ENCODE peak calls at places on chromosomes 16 and 17, in seven cellular contexts. O is uterus, K is cardiac muscle cell, J is RWPE2, C is gastrocnemius medialis, W is body of pancreas, R is psoas muscle. A is an unnamed sample.

GRCh38 chr16:69108905-69109252 is 3.4 kb downstream of the HAS3 start:
- DNase-seq in O (no peak), K (no peak), J (no peak), C (no peak), W (no peak), R (no peak), A (no peak)

GRCh38 chr16:50602531-50603205 is 54.5 kb downstream of the NKD1 start:
- DNase-seq in O (no peak), K (no peak), J (no peak), C (no peak), W (peak; percentile 23), R (no peak), A (no peak)

GRCh38 chr16:88316941-88317618 is 65.7 kb upstream of the ZNF469 start:
- DNase-seq in O (no peak), K (no peak), J (no peak), C (no peak), W (no peak), R (no peak), A (no peak)

GRCh38 chr16:77002644-77003043 is 188.3 kb upstream of the MON1B start:
- DNase-seq in O (no peak), K (no peak), J (no peak), C (no peak), W (no peak), R (no peak), A (no peak)

GRCh38 chr17:17484451-17484899 is 7.7 kb downstream of the MED9 start:
- DNase-seq in O (no peak), K (no peak), J (no peak), C (no peak), W (no peak), R (no peak), A (no peak)

GRCh38 chr16:10219742-10220141 is 37.5 kb upstream of the GRIN2A start:
- DNase-seq in O (no peak), K (no peak), J (no peak), C (no peak), W (no peak), R (no peak), A (no peak)

GRCh38 chr16:56767018-56767417 is 37.1 kb downstream of the NUP93 start:
- DNase-seq in O (no peak), K (peak; percentile 72), J (no peak), C (no peak), W (no peak), R (no peak), A (no peak)

GRCh38 chr17:37770631-37771518 is 26.0 kb upstream of the HNF1B start:
- DNase-seq in O (no peak), K (peak; percentile 71), J (no peak), C (no peak), W (peak; percentile 91), R (no peak), A (no peak)

GRCh38 chr17:19561697-19562318 is 28.2 kb downstream of the SLC47A1 start:
- DNase-seq in O (no peak), K (no peak), J (no peak), C (no peak), W (no peak), R (no peak), A (no peak)

GRCh38 chr16:17305694-17306093 is 165.1 kb downstream of the XYLT1 start:
- DNase-seq in O (no peak), K (no peak), J (no peak), C (no peak), W (no peak), R (no peak), A (no peak)

GRCh38 chr17:38459556-38459955 is 31.3 kb downstream of the ARHGAP23 start:
- DNase-seq in O (no peak), K (no peak), J (no peak), C (peak; percentile 22), W (no peak), R (no peak), A (no peak)

GRCh38 chr16:17229766-17230165 is 241.0 kb downstream of the XYLT1 start:
- DNase-seq in O (no peak), K (no peak), J (no peak), C (no peak), W (no peak), R (no peak), A (no peak)

GRCh38 chr17:17467021-17467420 is 9.8 kb upstream of the MED9 start:
- DNase-seq in O (no peak), K (no peak), J (no peak), C (no peak), W (no peak), R (no peak), A (no peak)

GRCh38 chr17:7177954-7178477 is 1.2 kb downstream of the ASGR1 start:
- DNase-seq in O (no peak), K (peak; percentile 29), J (no peak), C (no peak), W (no peak), R (no peak), A (no peak)

GRCh38 chr17:73757324-73757942 is 113.2 kb upstream of the SDK2 start:
- DNase-seq in O (no peak), K (no peak), J (no peak), C (no peak), W (no peak), R (no peak), A (no peak)

GRCh38 chr16:73847090-73847489 is 449.5 kb upstream of the PSMD7 start:
- DNase-seq in O (no peak), K (no peak), J (no peak), C (no peak), W (no peak), R (no peak), A (no peak)
- TF ChIP-seq CTCF in O (no peak), K (no peak), J (no peak), C (no peak), W (no peak), R (no peak), A (no peak)

GRCh38 chr17:63290784-63291183 is 155.3 kb downstream of the CYB561 start:
- DNase-seq in O (no peak), K (no peak), J (no peak), C (no peak), W (no peak), R (no peak), A (no peak)

GRCh38 chr17:63291243-63291642 is 154.9 kb downstream of the CYB561 start:
- DNase-seq in O (no peak), K (no peak), J (no peak), C (no peak), W (no peak), R (no peak), A (no peak)

GRCh38 chr17:63295839-63296590 is 150.1 kb downstream of the CYB561 start:
- DNase-seq in O (no peak), K (no peak), J (no peak), C (no peak), W (no peak), R (no peak), A (no peak)

GRCh38 chr17:63295288-63295687 is 150.8 kb downstream of the CYB561 start:
- DNase-seq in O (no peak), K (no peak), J (no peak), C (no peak), W (no peak), R (no peak), A (no peak)

DNA sequence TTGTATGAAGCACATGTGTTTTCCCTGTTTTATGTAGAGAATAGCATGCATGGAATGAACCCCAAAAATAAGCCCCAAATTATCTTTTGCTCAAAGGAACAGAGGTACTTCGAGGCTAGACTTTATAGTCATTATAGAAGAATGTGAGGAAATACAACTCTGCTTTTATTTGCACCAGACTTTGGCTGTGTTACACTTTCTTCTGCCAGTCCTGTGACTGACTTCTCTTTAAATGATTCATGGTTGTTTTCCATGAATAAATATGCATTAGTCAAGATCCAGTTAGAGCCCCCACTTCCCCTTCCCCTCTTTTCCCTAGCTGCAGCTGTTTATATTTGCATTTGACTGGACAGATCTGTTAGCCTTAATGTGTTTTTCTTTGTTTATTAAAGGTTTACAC is 152.8 kb downstream of the CYB561 start:
- DNase-seq in O (no peak), K (no peak), J (no peak), C (no peak), W (no peak), R (no peak), A (no peak)
- H3K4me3 ChIP-seq in O (no peak overlapping the region), K (no peak overlapping the region), J (no peak overlapping the region), C (no peak overlapping the region), W (no peak overlapping the region), R (no peak overlapping the region), A (no peak overlapping the region)

GRCh38 chr16:66516808-66517585 is 32.9 kb downstream of the TK2 start:
- DNase-seq in O (peak; percentile 98), K (no peak), J (peak; percentile 97), C (peak; percentile 98), W (peak; percentile 99), R (peak; percentile 96), A (peak; percentile 98)

GRCh38 chr16:66516172-66516807 is 33.6 kb downstream of the TK2 start:
- DNase-seq in O (no peak), K (no peak), J (no peak), C (no peak), W (no peak), R (no peak), A (no peak)

GRCh38 chr16:66517586-66518263 is 32.2 kb downstream of the TK2 start:
- DNase-seq in O (no peak), K (no peak), J (no peak), C (no peak), W (no peak), R (no peak), A (peak; percentile 74)

GRCh38 chr16:66512589-66513404 is 37.1 kb downstream of the TK2 start:
- DNase-seq in O (no peak), K (no peak), J (no peak), C (no peak), W (no peak), R (no peak), A (peak; percentile 68)

DNA sequence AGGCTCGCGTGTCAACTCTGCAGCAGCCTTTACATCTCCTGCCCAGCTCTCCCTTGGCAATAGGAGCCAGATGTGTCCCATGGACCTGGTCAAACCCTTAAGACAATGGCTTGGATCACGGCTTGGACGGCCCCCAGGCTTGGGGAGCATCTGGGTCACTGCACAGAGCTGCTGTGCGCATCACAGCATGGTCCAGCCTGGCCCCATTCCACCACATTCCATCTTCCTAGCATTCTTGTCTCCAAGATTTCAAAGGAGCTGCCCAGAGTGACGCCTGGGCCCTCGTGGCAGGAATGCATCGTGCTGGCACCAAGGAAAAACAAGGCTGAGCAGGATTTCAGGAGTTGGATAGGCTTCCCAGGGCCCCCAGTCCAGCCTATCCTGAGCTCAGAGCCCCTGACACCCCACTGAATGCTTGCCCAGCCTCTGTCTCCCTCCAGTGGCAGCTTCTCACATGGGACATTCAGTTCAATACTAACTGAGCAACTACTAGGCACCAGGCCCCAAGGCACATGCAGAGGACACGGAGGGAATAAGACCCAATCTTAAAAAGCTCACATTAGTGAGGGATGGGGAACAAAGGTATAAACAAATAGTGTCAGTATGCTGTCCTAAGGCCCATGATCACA is 34.3 kb downstream of the TK2 start:
- DNase-seq in O (no peak), K (no peak), J (no peak), C (no peak), W (no peak), R (no peak), A (peak; percentile 82)
- H3K27ac ChIP-seq in O (peak overlapping the region; percentile 95), K (no peak overlapping the region), J (peak overlapping the region; percentile 88), C (peak overlapping the region; percentile 97), W (peak overlapping the region; percentile 95), R (peak overlapping the region; percentile 99), A (peak overlapping the region; percentile 92)

DNA sequence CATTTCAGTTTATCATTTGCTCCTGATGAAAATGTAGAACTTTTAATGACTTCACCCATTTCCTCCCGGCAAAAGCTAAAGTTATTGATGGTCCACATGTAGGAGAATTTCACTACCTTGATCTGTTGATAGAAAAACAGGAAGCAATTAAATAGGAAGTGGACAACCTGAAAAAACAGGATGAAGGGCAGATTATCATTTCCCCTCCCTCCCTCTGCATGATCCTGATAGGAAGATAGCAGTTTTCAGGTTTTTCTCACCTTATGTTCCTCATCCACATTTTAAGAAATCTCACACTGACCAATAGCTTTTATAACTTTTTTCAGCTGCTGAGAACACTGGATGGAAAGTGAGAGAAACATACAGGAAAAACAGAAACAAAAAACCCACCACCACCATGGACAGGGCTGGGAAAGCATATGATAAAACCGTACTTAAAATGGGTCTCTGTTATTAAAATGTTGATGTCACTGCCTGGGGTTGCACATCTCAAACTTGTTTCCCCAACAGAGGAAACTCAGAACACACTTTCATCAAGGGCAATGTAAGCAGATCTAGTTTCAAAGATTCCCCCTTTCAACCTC is 46.4 kb downstream of the NXPH3 start:
- DNase-seq in O (no peak), K (no peak), J (no peak), C (no peak), W (no peak), R (no peak), A (no peak)
- TF ChIP-seq CTCF in O (no peak), K (no peak), J (no peak), C (no peak), W (no peak), R (no peak), A (no peak)